ENCODE peak calls at places on chromosome 19, in eight cellular contexts. W is ovary, S is keratinocyte, A is upper lobe of right lung, E is neuronal stem cell, V is HAP-1, R is BE2C, M is psoas muscle. U is an unnamed sample.

GRCh38 chr19:1905863-1906375 is 720 bp downstream of the ADAT3 start:
- DNase-seq in M (no peak), R (no peak), A (no peak), W (peak; percentile 50), E (no peak), S (no peak), V (no peak), U (no peak)

GRCh38 chr19:20660473-20660872 is 898 bp downstream of the ZNF626 start:
- DNase-seq in R (no peak), E (no peak), W (peak; percentile 37), A (no peak), V (no peak), S (no peak), M (no peak), U (no peak)

GRCh38 chr19:17889609-17890214 is 18.0 kb downstream of the SLC5A5 start:
- DNase-seq in R (no peak), V (peak; percentile 45), A (no peak), M (no peak), S (no peak), E (peak; percentile 67), W (peak; percentile 43), U (no peak)

GRCh38 chr19:10105241-10106099 is 692 bp upstream of the PPAN start:
- DNase-seq in A (no peak), R (no peak), S (no peak), M (no peak), E (no peak), V (no peak), W (no peak), U (no peak)

GRCh38 chr19:41218615-41219507 is at the start of gene AXL:
- DNase-seq in W (peak; percentile 87), A (peak; percentile 84), M (peak; percentile 78), V (no peak), S (peak; percentile 98), R (no peak), E (peak; percentile 86), U (peak; percentile 84)

GRCh38 chr19:46976845-46977320 is 42.8 kb upstream of the NPAS1 start:
- DNase-seq in S (no peak), W (no peak), R (no peak), V (no peak), E (peak; percentile 30), A (no peak), M (peak; percentile 64), U (no peak)

GRCh38 chr19:17526922-17527321 is 15.5 kb downstream of the PGLS start:
- DNase-seq in R (no peak), E (no peak), W (no peak), M (no peak), A (no peak), S (no peak), V (no peak), U (no peak)

GRCh38 chr19:1412995-1413889 is 5.9 kb downstream of the DAZAP1 start:
- DNase-seq in V (no peak), W (no peak), M (no peak), R (no peak), S (no peak), A (no peak), E (no peak), U (no peak)

GRCh38 chr19:38974599-38975213 is 836 bp downstream of the FBXO17 start:
- DNase-seq in S (no peak), A (no peak), M (no peak), E (no peak), W (no peak), V (no peak), R (no peak), U (no peak)

GRCh38 chr19:495440-496332 is 600 bp upstream of the MADCAM1 start:
- DNase-seq in M (peak; percentile 31), E (no peak), W (peak; percentile 51), V (peak; percentile 39), A (peak; percentile 67), R (peak; percentile 58), S (no peak), U (no peak)

GRCh38 chr19:30092721-30093569 is 150.9 kb downstream of the URI1 start:
- DNase-seq in E (no peak), V (no peak), S (no peak), A (peak; percentile 58), W (no peak), R (peak; percentile 37), M (no peak), U (no peak)

GRCh38 chr19:50696065-50696425 is 23.6 kb downstream of the SHANK1 start:
- DNase-seq in M (no peak), A (no peak), R (no peak), S (no peak), V (no peak), E (no peak), W (no peak), U (no peak)

GRCh38 chr19:33233056-33233873 is 7.6 kb upstream of the SLC7A10 start:
- DNase-seq in W (no peak), M (no peak), S (no peak), V (no peak), E (no peak), A (no peak), R (no peak), U (no peak)

GRCh38 chr19:41918653-41919244 is 9.5 kb downstream of the ERFL start:
- DNase-seq in M (no peak), W (no peak), A (no peak), V (no peak), E (no peak), S (peak; percentile 60), R (no peak), U (no peak)

GRCh38 chr19:12990853-12991252 is 4.4 kb upstream of the NFIX start:
- DNase-seq in M (no peak), E (no peak), W (no peak), A (no peak), S (no peak), R (no peak), V (no peak), U (no peak)

GRCh38 chr19:54673222-54673621 is 10.4 kb downstream of the LILRB4 start:
- DNase-seq in W (no peak), A (no peak), R (no peak), E (no peak), M (no peak), V (no peak), S (no peak), U (no peak)

GRCh38 chr19:47432091-47432490 is 12.8 kb upstream of the MEIS3 start:
- DNase-seq in M (no peak), R (no peak), A (no peak), V (no peak), S (no peak), W (no peak), E (no peak), U (no peak)

GRCh38 chr19:57620673-57621348 is 6.8 kb downstream of the ZNF134 start:
- DNase-seq in E (no peak), R (no peak), W (no peak), V (no peak), A (no peak), S (no peak), M (no peak), U (no peak)

DNA sequence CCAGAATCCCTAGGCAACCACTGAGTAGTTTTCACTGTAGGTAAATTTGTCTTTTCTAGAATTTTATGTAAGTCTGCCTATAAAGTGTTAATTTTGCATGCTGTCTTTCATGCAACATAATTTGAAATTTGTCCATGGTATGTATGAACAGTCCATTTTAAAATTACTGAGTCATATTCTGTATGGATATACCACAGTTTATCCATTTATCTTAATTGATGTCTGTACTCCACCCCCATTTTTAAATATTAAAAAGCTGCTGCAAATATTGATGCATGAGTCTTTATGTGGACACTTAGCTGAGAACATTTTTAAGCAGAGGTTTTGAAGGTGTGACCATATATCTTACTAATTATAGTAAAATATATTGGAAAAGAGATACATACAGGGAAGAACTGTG is 9.0 kb downstream of the ZNF134 start:
- DNase-seq in R (no peak), E (no peak), W (no peak), V (no peak), M (no peak), S (no peak), A (no peak), U (no peak)
- H3K9me3 ChIP-seq in R (peaks cover 28% of the 10 kb centered on the region), E (peaks cover 59% of the 10 kb centered on the region), W (peaks cover 14% of the 10 kb centered on the region), V (peaks cover 44% of the 10 kb centered on the region), M (peaks cover 98% of the 10 kb centered on the region), S (peaks cover 47% of the 10 kb centered on the region), A (peaks cover 96% of the 10 kb centered on the region), U (peaks cover 33% of the 10 kb centered on the region)

DNA sequence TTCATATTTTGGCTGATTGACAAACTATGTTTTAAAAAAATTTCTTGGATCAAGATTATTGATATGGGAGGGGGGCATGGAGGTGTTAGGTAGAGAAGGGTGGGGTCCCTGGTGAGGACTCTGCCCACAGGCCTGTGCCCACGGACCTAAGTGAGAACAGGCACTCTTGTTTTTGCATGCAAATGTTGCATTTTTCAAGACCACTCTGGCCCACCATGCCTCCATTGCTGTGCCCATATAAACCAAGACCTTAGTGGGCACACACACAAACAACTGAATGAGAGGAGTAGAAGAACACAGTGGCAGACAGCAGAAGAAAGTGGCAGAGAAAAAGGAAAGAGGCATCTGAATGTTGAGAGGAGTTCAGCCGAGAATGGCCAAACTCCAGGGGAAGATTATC is 69.6 kb upstream of the ZNF98 start:
- DNase-seq in E (no peak), M (no peak), A (no peak), W (no peak), R (no peak), V (no peak), S (no peak), U (no peak)
- H3K9me3 ChIP-seq in E (peaks cover 43% of the 10 kb centered on the region), M (peaks cover 5% of the 10 kb centered on the region), A (peaks cover 11% of the 10 kb centered on the region), W (peaks cover 6% of the 10 kb centered on the region), R (no peaks in the 10 kb centered on the region), V (peaks cover 3% of the 10 kb centered on the region), S (peaks cover 8% of the 10 kb centered on the region), U (peaks cover 28% of the 10 kb centered on the region)

DNA sequence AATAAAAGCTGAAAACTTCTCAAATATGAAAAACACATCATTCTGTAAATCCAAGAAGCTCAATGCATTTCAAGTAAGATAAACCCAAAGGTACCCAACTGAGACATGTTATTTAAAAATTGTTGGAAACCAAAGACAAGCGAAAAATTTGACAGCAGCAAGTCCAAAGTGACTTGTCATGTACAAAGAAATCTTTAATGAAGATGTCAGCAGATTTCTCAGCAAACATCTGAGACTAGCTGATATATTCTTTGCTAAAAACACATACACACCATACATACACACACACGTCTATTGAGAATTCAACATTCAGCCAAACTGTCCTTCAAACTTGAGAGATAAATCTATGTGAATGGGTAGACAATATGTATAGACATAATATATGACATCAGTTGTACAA is 5.7 kb upstream of the ZNF222 start:
- DNase-seq in V (no peak), W (no peak), E (no peak), A (no peak), M (no peak), S (no peak), R (no peak), U (no peak)
- H3K9me3 ChIP-seq in V (no peaks in the 10 kb centered on the region), W (no peaks in the 10 kb centered on the region), E (no peaks in the 10 kb centered on the region), A (peaks cover under 1% of the 10 kb centered on the region), M (peaks cover 17% of the 10 kb centered on the region), S (no peaks in the 10 kb centered on the region), R (no peaks in the 10 kb centered on the region), U (no peaks in the 10 kb centered on the region)

DNA sequence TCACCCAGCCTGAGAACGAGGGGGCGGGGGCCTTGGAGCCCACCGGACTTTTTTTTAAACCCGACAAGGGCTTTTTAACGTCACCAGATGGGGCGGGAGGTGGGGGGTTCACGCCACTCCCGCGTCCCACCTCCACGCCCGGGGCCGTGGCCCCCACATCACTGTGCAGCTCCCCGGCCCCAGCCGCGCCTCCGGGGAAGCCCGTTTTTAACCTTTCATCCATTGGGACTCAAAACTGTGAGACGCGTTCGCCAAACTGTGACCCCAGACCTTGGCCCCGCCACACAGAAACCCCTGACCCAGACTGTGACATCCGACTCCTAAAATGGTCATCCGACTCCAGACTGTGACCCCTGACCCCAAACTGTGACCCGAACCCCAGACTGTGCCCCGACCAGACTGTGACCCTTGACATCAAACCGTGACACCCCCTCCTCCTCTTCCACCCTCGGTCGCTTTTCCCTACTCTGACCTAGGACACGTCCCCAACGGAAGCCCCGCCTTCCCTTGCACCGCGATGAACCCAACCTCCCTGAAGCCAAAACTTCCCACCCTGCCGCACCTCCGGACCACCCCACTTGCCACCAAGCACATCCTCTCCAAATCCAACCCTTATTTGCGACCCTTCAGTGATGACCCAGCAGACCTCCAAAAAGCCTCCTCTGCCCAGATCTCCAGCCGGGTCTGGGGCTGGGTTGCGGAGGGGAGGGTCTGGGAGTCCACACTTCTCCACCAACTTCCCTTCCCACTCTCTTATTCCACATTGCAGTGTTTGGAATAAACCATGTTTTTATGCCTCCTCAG is 1.5 kb upstream of the GRWD1 start:
- DNase-seq in V (no peak), R (no peak), S (no peak), E (no peak), A (no peak), M (no peak), W (peak; percentile 53), U (no peak)
- H3K9me3 ChIP-seq in V (no peaks in the 10 kb centered on the region), R (no peaks in the 10 kb centered on the region), S (no peaks in the 10 kb centered on the region), E (peaks cover 3% of the 10 kb centered on the region), A (no peaks in the 10 kb centered on the region), M (no peaks in the 10 kb centered on the region), W (no peaks in the 10 kb centered on the region), U (no peaks in the 10 kb centered on the region)

U was measured in iPS DF 6.9.